ENCODE peak calls at places on chromosome X, in four cellular contexts. W, Y, A and D are unnamed samples.
A peak's percentile ranks its signal among the peaks of the same experiment; 100 is the strongest.

GRCh38 chrX:14398725-14399124 is 130.6 kb upstream of the GLRA2 start:
- DNase-seq in W (no peak), A (no peak), Y (no peak), D (no peak)

GRCh38 chrX:154091678-154092077 is 5.8 kb downstream of the MECP2 start:
- DNase-seq in W (no peak), A (no peak), Y (no peak), D (no peak)

GRCh38 chrX:126967225-126967624 is 147.7 kb downstream of the PRR32 start:
- DNase-seq in A (no peak), W (no peak), Y (no peak), D (no peak)

GRCh38 chrX:17967888-17968287 is 106.8 kb upstream of the RAI2 start:
- DNase-seq in W (no peak), Y (no peak), A (no peak), D (no peak)

GRCh38 chrX:110415440-110416167 is 57.0 kb downstream of the RTL9 start:
- DNase-seq in Y (no peak), W (no peak), A (peak; percentile 40), D (no peak)

GRCh38 chrX:131728295-131729145 is 184.6 kb downstream of the OR13H1 start:
- DNase-seq in A (no peak), Y (no peak), W (peak; percentile 89), D (peak; percentile 77)

GRCh38 chrX:148600131-148600530 is 99.7 kb downstream of the AFF2 start:
- DNase-seq in Y (no peak), A (no peak), W (no peak), D (no peak)

GRCh38 chrX:46710927-46711623 is 47.8 kb downstream of the SLC9A7 start:
- DNase-seq in A (no peak), Y (no peak), W (no peak), D (no peak)

GRCh38 chrX:137926090-137926489 is 360.2 kb downstream of the ZIC3 start:
- DNase-seq in A (no peak), Y (no peak), W (peak; percentile 5), D (peak; percentile 2)

GRCh38 chrX:68910743-68911142 is 81.9 kb downstream of the EFNB1 start:
- DNase-seq in Y (no peak), W (no peak), A (no peak), D (no peak)

GRCh38 chrX:2552621-2553297 is 52.0 kb upstream of the DHRSX start:
- DNase-seq in Y (no peak), A (peak; percentile 3), W (no peak), D (no peak)

GRCh38 chrX:19382500-19383145 is 38.9 kb downstream of the PDHA1 start:
- DNase-seq in A (peak; percentile 50), W (peak; percentile 52), Y (no peak), D (no peak)

GRCh38 chrX:20116575-20117240 is at the start of gene MAP7D2:
- DNase-seq in A (no peak), W (peak; percentile 11), Y (no peak), D (no peak)

GRCh38 chrX:152878976-152879755 is 18.7 kb upstream of the ZNF185 start:
- DNase-seq in A (no peak), W (no peak), Y (no peak), D (no peak)

GRCh38 chrX:29662759-29663503 is 552.4 kb upstream of the MAGEB2 start:
- DNase-seq in Y (peak; percentile 85), W (no peak), A (peak; percentile 78), D (peak; percentile 89)

GRCh38 chrX:84441143-84441542 is 61.1 kb downstream of the HDX start:
- DNase-seq in W (no peak), Y (peak; percentile 2), A (no peak), D (peak; percentile 10)
- H3K4me3 ChIP-seq in W (no peak overlapping the region), Y (no peak overlapping the region), A (no peak overlapping the region), D (no peak overlapping the region)

GRCh38 chrX:48598645-48599044 is 1.4 kb downstream of the WDR13 start:
- DNase-seq in Y (no peak), A (no peak), W (no peak), D (no peak)
- H3K4me3 ChIP-seq in Y (peak overlapping the region; percentile 85), A (no peak overlapping the region), W (no peak overlapping the region), D (peak overlapping the region; percentile 69)

GRCh38 chrX:38881727-38882126 is 80.5 kb downstream of the MID1IP1 start:
- DNase-seq in A (no peak), Y (no peak), W (no peak), D (no peak)

GRCh38 chrX:38878674-38879375 is 77.6 kb downstream of the MID1IP1 start:
- DNase-seq in W (no peak), Y (no peak), A (no peak), D (no peak)

GRCh38 chrX:38881066-38881465 is 79.8 kb downstream of the MID1IP1 start:
- DNase-seq in W (no peak), Y (no peak), A (no peak), D (no peak)

GRCh38 chrX:38879631-38880220 is 78.5 kb downstream of the MID1IP1 start:
- DNase-seq in W (peak; percentile 50), A (no peak), Y (no peak), D (no peak)

GRCh38 chrX:38880460-38880859 is 79.2 kb downstream of the MID1IP1 start:
- DNase-seq in Y (no peak), A (no peak), W (no peak), D (no peak)
- H3K4me3 ChIP-seq in Y (no peak overlapping the region), A (no peak overlapping the region), W (no peak overlapping the region), D (no peak overlapping the region)

GRCh38 chrX:113747274-113747973 is 836.5 kb upstream of the HTR2C start:
- DNase-seq in A (no peak), W (no peak), Y (no peak), D (no peak)
- H3K4me3 ChIP-seq in A (no peak overlapping the region), W (no peak overlapping the region), Y (no peak overlapping the region), D (no peak overlapping the region)

DNA sequence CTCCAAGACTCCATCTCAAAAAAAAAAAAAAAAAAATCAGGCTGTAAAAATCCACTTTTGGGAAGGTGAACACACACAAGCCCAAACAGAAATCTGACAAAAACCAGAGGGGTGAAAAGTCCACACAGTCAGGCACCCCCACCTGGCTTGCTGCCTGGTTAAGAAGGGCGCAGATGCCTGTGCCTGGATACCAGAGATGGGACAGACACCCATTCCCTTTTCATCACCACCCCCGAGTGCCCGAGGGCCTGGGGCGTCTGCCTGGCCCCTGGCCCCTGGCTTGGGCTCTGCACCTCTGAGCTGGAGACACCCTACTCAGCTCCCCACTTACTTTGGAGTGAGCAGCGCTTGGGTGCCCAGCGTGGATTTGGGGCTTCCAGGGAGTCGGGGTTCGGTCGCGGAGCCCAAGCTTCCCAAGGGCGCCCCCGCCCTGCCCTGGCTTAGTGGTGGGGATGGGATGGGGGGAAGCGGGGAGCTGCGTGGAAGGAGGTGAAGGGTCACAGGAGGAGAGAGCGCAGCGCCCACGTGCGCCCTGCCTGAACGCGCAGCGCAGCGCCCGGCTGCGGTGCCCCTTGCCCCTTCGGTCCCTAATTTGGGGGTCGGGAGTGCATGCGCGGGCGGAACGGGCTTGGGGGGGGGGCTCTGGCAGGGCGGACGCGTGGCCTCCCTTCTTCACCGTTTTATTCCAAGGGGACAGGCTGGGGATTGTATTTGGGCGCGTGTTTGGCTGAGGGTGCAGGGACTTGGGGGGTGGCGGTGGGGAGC is 11.3 kb downstream of the SHOX start:
- DNase-seq in Y (no peak), W (no peak), A (no peak), D (no peak)
- H3K4me3 ChIP-seq in Y (no peak overlapping the region), W (no peak overlapping the region), A (no peak overlapping the region), D (no peak overlapping the region)

GRCh38 chrX:143632625-143633387 is 3.1 kb downstream of the SLITRK4 start:
- DNase-seq in W (no peak), Y (no peak), A (peak; percentile 80), D (no peak)

GRCh38 chrX:143633530-143634372 is 2.1 kb downstream of the SLITRK4 start:
- DNase-seq in W (no peak), Y (no peak), A (peak; percentile 25), D (no peak)

GRCh38 chrX:143634701-143635442 is 1.0 kb downstream of the SLITRK4 start:
- DNase-seq in A (peak; percentile 51), Y (no peak), W (no peak), D (no peak)

GRCh38 chrX:143634373-143634685 is 1.6 kb downstream of the SLITRK4 start:
- DNase-seq in Y (no peak), W (no peak), A (no peak), D (no peak)

GRCh38 chrX:143635915-143636314 is at the start of gene SLITRK4:
- DNase-seq in A (peak; percentile 80), Y (no peak), W (no peak), D (no peak)
- H3K4me3 ChIP-seq in A (peak within 1 kb of the TSS; percentile 55), Y (no peak within 1 kb of the TSS), W (no peak within 1 kb of the TSS), D (no peak within 1 kb of the TSS)

GRCh38 chrX:267771-268261 is 13.4 kb upstream of the PLCXD1 start:
- DNase-seq in W (no peak), Y (no peak), A (no peak), D (no peak)
- H3K4me3 ChIP-seq in W (no peak overlapping the region), Y (no peak overlapping the region), A (no peak overlapping the region), D (no peak overlapping the region)

DNA sequence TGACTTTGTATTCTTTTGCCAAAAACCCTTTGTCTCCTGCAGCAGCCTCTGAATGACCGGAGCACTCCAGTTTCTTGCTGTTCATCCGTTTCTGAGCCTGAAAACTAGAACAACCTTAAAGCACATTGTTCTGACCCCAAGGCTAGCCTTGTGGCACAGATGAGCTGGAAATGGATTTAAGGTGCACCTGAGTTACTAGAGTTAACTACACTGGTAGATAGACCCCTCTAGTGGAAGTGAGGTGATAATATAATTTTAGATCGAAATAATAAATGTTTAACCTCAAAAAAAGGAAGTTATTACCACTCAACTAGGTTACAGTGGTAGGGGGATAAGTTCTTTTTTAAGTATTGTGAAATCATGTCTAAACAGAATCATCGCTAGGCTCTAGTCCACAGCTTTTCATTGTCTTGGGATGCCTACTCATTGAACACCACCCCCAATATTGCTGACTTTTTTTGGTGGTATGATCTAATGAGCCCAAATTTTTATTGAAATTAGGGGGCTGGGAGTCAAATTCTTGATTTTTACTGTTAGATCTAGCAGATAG is 2.7 kb downstream of the PLS3 start:
- DNase-seq in W (no peak), Y (no peak), A (no peak), D (no peak)
- H3K4me3 ChIP-seq in W (no peak overlapping the region), Y (peak overlapping the region; percentile 72), A (peak overlapping the region; percentile 89), D (no peak overlapping the region)